ENCODE peak calls at places on chromosomes 4 and X, in four cellular contexts. A is IMR-90, P is K562, Q is H1. X is an unnamed sample.

GRCh38 chr4:110733901-110734300 is 111.0 kb upstream of the PITX2 start:
- DNase-seq in Q (no peak), P (no peak), A (no peak), X (no peak)

GRCh38 chr4:137065306-137065705 is 467.0 kb downstream of the PCDH18 start:
- DNase-seq in P (no peak), A (peak), Q (no peak), X (no peak)

GRCh38 chr4:127888559-127888958 is 7.9 kb downstream of the PLK4 start:
- DNase-seq in A (no peak), Q (no peak), P (no peak), X (no peak)

GRCh38 chrX:17161991-17162390 is 213.0 kb upstream of the NHS start:
- DNase-seq in P (no peak), Q (no peak), A (no peak), X (no peak)

GRCh38 chr4:68209003-68209402 is 36.5 kb downstream of the TMPRSS11B start:
- DNase-seq in P (no peak), A (no peak), Q (no peak), X (no peak)

GRCh38 chrX:40844476-40844875 is 109.1 kb upstream of the MED14 start:
- DNase-seq in A (peak), P (no peak), Q (no peak), X (no peak)

GRCh38 chr4:186839122-186840037 is 115.7 kb upstream of the FAT1 start:
- DNase-seq in Q (no peak), P (peak), A (peak), X (no peak)

GRCh38 chr4:39932776-39933402 is 44.8 kb downstream of the PDS5A start:
- DNase-seq in P (no peak), Q (no peak), A (no peak), X (no peak)

GRCh38 chrX:75887833-75888232 is 102.8 kb upstream of the MAGEE2 start:
- DNase-seq in P (no peak), A (no peak), Q (no peak), X (no peak)

GRCh38 chr4:119184128-119184527 is 28.4 kb upstream of the USP53 start:
- DNase-seq in P (no peak), Q (no peak), A (no peak), X (no peak)

GRCh38 chr4:4334798-4335520 is 44.9 kb downstream of the ZBTB49 start:
- DNase-seq in Q (peak), P (peak), A (peak), X (no peak)

GRCh38 chr4:2962099-2962455 is 1.1 kb downstream of the NOP14 start:
- DNase-seq in Q (no peak), A (no peak), P (peak), X (no peak)

GRCh38 chrX:45771560-45772340 is 571.1 kb upstream of the DIPK2B start:
- DNase-seq in P (no peak), Q (no peak), A (peak), X (no peak)

GRCh38 chr4:87382931-87383330 is 8.1 kb downstream of the HSD17B11 start:
- DNase-seq in P (no peak), A (no peak), Q (no peak), X (no peak)
- TF ChIP-seq CHD1 in P (no peak), A (no peak), Q (no peak), X (no peak)

GRCh38 chr4:87058272-87059073 is 123.7 kb downstream of the AFF1 start:
- DNase-seq in A (no peak), Q (no peak), P (peak), X (no peak)
- TF ChIP-seq CTCF in A (peak), Q (peak), P (peak), X (no peak)

GRCh38 chr4:8818063-8818881 is 53.4 kb downstream of the HMX1 start:
- DNase-seq in A (no peak), P (no peak), Q (no peak), X (no peak)
- TF ChIP-seq CHD1 in A (no peak), P (no peak), Q (no peak), X (no peak)

DNA sequence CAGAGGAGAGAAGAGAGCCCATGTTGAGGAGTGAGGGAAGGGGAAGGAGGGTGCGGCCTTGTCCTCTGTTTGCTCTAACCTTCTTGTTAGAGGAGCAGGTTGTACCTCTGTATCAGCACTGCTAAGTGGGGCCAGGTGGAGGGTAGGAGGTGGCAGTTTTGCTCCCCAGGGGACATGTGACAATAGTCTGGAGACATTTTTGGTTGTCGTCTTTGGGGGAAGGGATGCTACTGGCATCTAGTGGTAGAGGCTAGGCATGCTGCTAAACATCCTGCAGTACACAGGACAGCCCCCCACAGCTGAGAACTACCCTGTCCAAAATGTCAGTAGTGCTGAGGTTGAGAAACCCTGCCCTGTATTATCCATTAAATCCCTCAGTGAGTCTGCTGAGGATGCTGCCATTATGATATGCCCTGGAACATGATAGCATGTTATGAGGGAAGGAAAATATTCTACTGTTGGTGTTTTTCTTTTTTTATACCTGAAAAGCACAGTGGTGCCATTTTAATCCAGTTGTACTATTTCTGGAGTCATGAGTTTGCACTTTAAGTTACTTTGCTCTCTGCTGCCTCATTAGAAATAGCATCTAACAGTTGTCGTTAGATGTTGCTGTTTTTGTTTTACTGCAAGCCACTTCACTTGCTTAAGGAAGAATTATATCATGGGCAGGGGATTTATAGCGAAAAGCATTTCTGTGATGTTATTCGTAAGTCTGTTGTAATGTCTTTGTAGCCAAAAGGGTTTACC is 90.6 kb downstream of the LRP2BP start:
- DNase-seq in A (peak), Q (peak), P (no peak), X (peak)
- TF ChIP-seq CTCF in A (peak), Q (peak), P (peak), X (peak)

GRCh38 chr4:41215155-41215554 is 813 bp upstream of the APBB2 start:
- DNase-seq in A (no peak), Q (no peak), P (no peak), X (no peak)

GRCh38 chr4:41215969-41216293 is 1.6 kb upstream of the APBB2 start:
- DNase-seq in A (no peak), Q (no peak), P (no peak), X (no peak)

GRCh38 chr4:41214158-41215146 is at the start of gene APBB2:
- DNase-seq in P (peak), Q (peak), A (peak), X (peak)

GRCh38 chr4:41212221-41213203 is 1.8 kb downstream of the APBB2 start:
- DNase-seq in A (peak), Q (no peak), P (no peak), X (peak)

GRCh38 chr4:41213563-41214157 is 682 bp downstream of the APBB2 start:
- DNase-seq in P (no peak), A (no peak), Q (no peak), X (no peak)
- TF ChIP-seq CHD1 in P (no peak), A (peak), Q (no peak), X (no peak)